ENCODE peak calls at places on chromosomes 13 and 19, in four cellular contexts. T is Ammon's horn; K is head of caudate nucleus; C is stimulated activated CD8-positive, alpha-beta memory T cell treated with anti-CD3 and anti-CD28 coated beads, Interleukin-2, amount 100 ng/mL, for 48 hours. Q is an unnamed sample.

GRCh38 chr19:17830567-17831418 is 9.5 kb upstream of the INSL3 start:
- DNase-seq in K (peak; percentile 94), T (peak; percentile 92), C (peak; percentile 55), Q (peak; percentile 93)

GRCh38 chr19:17052439-17052838 is 22.8 kb downstream of the HAUS8 start:
- DNase-seq in C (no peak), T (peak; percentile 62), K (peak; percentile 66), Q (peak; percentile 55)

GRCh38 chr19:16764793-16765433 is 45.3 kb downstream of the NWD1 start:
- DNase-seq in K (no peak), T (no peak), C (no peak), Q (no peak)

GRCh38 chr13:112248406-112248760 is 127.8 kb upstream of the SPACA7 start:
- DNase-seq in T (no peak), K (no peak), C (no peak), Q (peak; percentile 84)

GRCh38 chr19:12786950-12787349 is 4.3 kb upstream of the JUNB start:
- DNase-seq in T (no peak), K (no peak), C (no peak), Q (no peak)

GRCh38 chr19:34493649-34494044 is 12.1 kb downstream of the WTIP start:
- DNase-seq in C (no peak), K (no peak), T (no peak), Q (no peak)

GRCh38 chr19:49475995-49476880 is 2.2 kb downstream of the FLT3LG start:
- DNase-seq in K (peak; percentile 54), C (peak; percentile 64), T (no peak), Q (peak; percentile 85)

GRCh38 chr13:23450340-23451046 is 17.0 kb upstream of the SACS start:
- DNase-seq in C (no peak), K (no peak), T (no peak), Q (peak; percentile 50)

GRCh38 chr13:112814905-112815585 is 125.2 kb downstream of the ATP11A start:
- DNase-seq in C (no peak), T (no peak), K (no peak), Q (no peak)

GRCh38 chr19:31316201-31316951 is 32.9 kb downstream of the TSHZ3 start:
- DNase-seq in K (no peak), T (peak; percentile 47), C (no peak), Q (no peak)

GRCh38 chr19:10690351-10690781 is 10.9 kb upstream of the QTRT1 start:
- DNase-seq in C (no peak), T (peak; percentile 48), K (no peak), Q (peak; percentile 36)

GRCh38 chr19:33446156-33446917 is 72.8 kb downstream of the CEBPG start:
- DNase-seq in K (no peak), T (no peak), C (no peak), Q (no peak)

GRCh38 chr19:36646746-36647145 is 19.9 kb downstream of the ZNF461 start:
- DNase-seq in T (no peak), C (no peak), K (no peak), Q (no peak)

GRCh38 chr13:51044023-51044665 is 66.9 kb downstream of the C13orf42 start:
- DNase-seq in K (no peak), T (no peak), C (no peak), Q (peak; percentile 45)

GRCh38 chr19:20318616-20319015 is 151.6 kb downstream of the ZNF486 start:
- DNase-seq in T (no peak), C (no peak), K (no peak), Q (no peak)